ENCODE peak calls at places on chromosomes 3 and 15, in six cellular contexts. One of them, this sample, is unnamed. For H3K4me1, the result is how much of the 10 kb centered on the place peaks cover.

GRCh38 chr3:2024713-2025112 is 74.0 kb upstream of the CNTN4 start:
- DNase-seq in cardiac muscle cell: no peak
- DNase-seq in PC-3: no peak
- DNase-seq in psoas muscle: no peak
- DNase-seq in IMR-90: no peak
- DNase-seq in heart right ventricle: no peak
- DNase-seq in this sample: no peak

GRCh38 chr15:36880226-36880912 is 220.0 kb downstream of the MEIS2 start:
- DNase-seq in cardiac muscle cell: no peak
- DNase-seq in PC-3: no peak
- DNase-seq in psoas muscle: no peak
- DNase-seq in IMR-90: no peak
- DNase-seq in heart right ventricle: no peak
- DNase-seq in this sample: no peak

GRCh38 chr15:90230071-90230494 is 3.7 kb downstream of the CIB1 start:
- DNase-seq in cardiac muscle cell: no peak
- DNase-seq in PC-3: no peak
- DNase-seq in psoas muscle: peak
- DNase-seq in IMR-90: no peak
- DNase-seq in heart right ventricle: peak
- DNase-seq in this sample: no peak

GRCh38 chr3:104396974-104397669 is 969.6 kb upstream of the ALCAM start:
- DNase-seq in cardiac muscle cell: peak
- DNase-seq in PC-3: peak
- DNase-seq in psoas muscle: no peak
- DNase-seq in IMR-90: peak
- DNase-seq in heart right ventricle: no peak
- DNase-seq in this sample: no peak

GRCh38 chr3:159786489-159787181 is 202.0 kb upstream of the IL12A start:
- DNase-seq in cardiac muscle cell: no peak
- DNase-seq in PC-3: no peak
- DNase-seq in psoas muscle: no peak
- DNase-seq in IMR-90: no peak
- DNase-seq in heart right ventricle: no peak
- DNase-seq in this sample: no peak

GRCh38 chr3:133440652-133441051 is 40.8 kb downstream of the BFSP2 start:
- DNase-seq in cardiac muscle cell: no peak
- DNase-seq in PC-3: no peak
- DNase-seq in psoas muscle: no peak
- DNase-seq in IMR-90: peak
- DNase-seq in heart right ventricle: no peak
- DNase-seq in this sample: no peak

GRCh38 chr3:32758375-32758753 is 59.4 kb upstream of the TRIM71 start:
- DNase-seq in cardiac muscle cell: peak
- DNase-seq in PC-3: peak
- DNase-seq in psoas muscle: no peak
- DNase-seq in IMR-90: peak
- DNase-seq in heart right ventricle: no peak
- DNase-seq in this sample: no peak

GRCh38 chr15:99702895-99703602 is 30.2 kb downstream of the LYSMD4 start:
- DNase-seq in cardiac muscle cell: peak
- DNase-seq in PC-3: no peak
- DNase-seq in psoas muscle: no peak
- DNase-seq in IMR-90: peak
- DNase-seq in heart right ventricle: no peak
- DNase-seq in this sample: no peak

GRCh38 chr3:3200632-3201212 is 21.2 kb upstream of the CRBN start:
- DNase-seq in cardiac muscle cell: peak
- DNase-seq in PC-3: peak
- DNase-seq in psoas muscle: no peak
- DNase-seq in IMR-90: peak
- DNase-seq in heart right ventricle: peak
- DNase-seq in this sample: peak

GRCh38 chr3:112654979-112655378 is 14.0 kb upstream of the CCDC80 start:
- DNase-seq in cardiac muscle cell: peak
- DNase-seq in PC-3: no peak
- DNase-seq in psoas muscle: no peak
- DNase-seq in IMR-90: no peak
- DNase-seq in heart right ventricle: no peak
- DNase-seq in this sample: no peak

GRCh38 chr3:52202384-52203077 is 4.6 kb downstream of the ALAS1 start:
- DNase-seq in cardiac muscle cell: no peak
- DNase-seq in PC-3: no peak
- DNase-seq in psoas muscle: no peak
- DNase-seq in IMR-90: no peak
- DNase-seq in heart right ventricle: no peak
- DNase-seq in this sample: no peak

GRCh38 chr15:33234019-33234418 is 39.5 kb upstream of the FMN1 start:
- DNase-seq in cardiac muscle cell: peak
- DNase-seq in PC-3: peak
- DNase-seq in psoas muscle: no peak
- DNase-seq in IMR-90: peak
- DNase-seq in heart right ventricle: no peak
- DNase-seq in this sample: peak

GRCh38 chr3:182690163-182690562 is 103.1 kb upstream of the ATP11B start:
- DNase-seq in cardiac muscle cell: no peak
- DNase-seq in PC-3: no peak
- DNase-seq in psoas muscle: no peak
- DNase-seq in IMR-90: no peak
- DNase-seq in heart right ventricle: no peak
- DNase-seq in this sample: no peak

GRCh38 chr3:111012388-111013248 is 59.0 kb upstream of the NECTIN3 start:
- DNase-seq in cardiac muscle cell: peak
- DNase-seq in PC-3: peak
- DNase-seq in psoas muscle: no peak
- DNase-seq in IMR-90: no peak
- DNase-seq in heart right ventricle: no peak
- DNase-seq in this sample: peak

GRCh38 chr3:123423806-123424205 is 25.1 kb downstream of the ADCY5 start:
- DNase-seq in cardiac muscle cell: no peak
- DNase-seq in PC-3: no peak
- DNase-seq in psoas muscle: no peak
- DNase-seq in IMR-90: no peak
- DNase-seq in heart right ventricle: no peak
- DNase-seq in this sample: no peak

GRCh38 chr3:194569252-194569651 is 64.0 kb downstream of the TMEM44 start:
- DNase-seq in cardiac muscle cell: no peak
- DNase-seq in PC-3: no peak
- DNase-seq in psoas muscle: no peak
- DNase-seq in IMR-90: no peak
- DNase-seq in heart right ventricle: no peak
- DNase-seq in this sample: no peak

GRCh38 chr3:6799264-6799915 is 61.5 kb upstream of the GRM7 start:
- DNase-seq in cardiac muscle cell: peak
- DNase-seq in PC-3: peak
- DNase-seq in psoas muscle: no peak
- DNase-seq in IMR-90: no peak
- DNase-seq in heart right ventricle: peak
- DNase-seq in this sample: peak

GRCh38 chr3:50364573-50365079 is 5.3 kb upstream of the TMEM115 start:
- DNase-seq in cardiac muscle cell: no peak
- DNase-seq in PC-3: no peak
- DNase-seq in psoas muscle: no peak
- DNase-seq in IMR-90: no peak
- DNase-seq in heart right ventricle: no peak
- DNase-seq in this sample: no peak

GRCh38 chr3:71055602-71056001 is 527.9 kb downstream of the FOXP1 start:
- DNase-seq in cardiac muscle cell: peak
- DNase-seq in PC-3: peak
- DNase-seq in psoas muscle: no peak
- DNase-seq in IMR-90: peak
- DNase-seq in heart right ventricle: no peak
- DNase-seq in this sample: no peak

GRCh38 chr15:50906954-50907865 is 1.3 kb upstream of the AP4E1 start:
- DNase-seq in cardiac muscle cell: no peak
- DNase-seq in PC-3: peak
- DNase-seq in psoas muscle: no peak
- DNase-seq in IMR-90: peak
- DNase-seq in heart right ventricle: no peak
- DNase-seq in this sample: peak

GRCh38 chr15:36609793-36610192 is 30.4 kb downstream of the CDIN1 start:
- DNase-seq in cardiac muscle cell: no peak
- DNase-seq in PC-3: no peak
- DNase-seq in psoas muscle: no peak
- DNase-seq in IMR-90: no peak
- DNase-seq in heart right ventricle: no peak
- DNase-seq in this sample: no peak

GRCh38 chr3:46629571-46630517 is 17.5 kb downstream of the FAM240A start:
- DNase-seq in cardiac muscle cell: peak
- DNase-seq in PC-3: peak
- DNase-seq in psoas muscle: peak
- DNase-seq in IMR-90: peak
- DNase-seq in heart right ventricle: peak
- DNase-seq in this sample: no peak

GRCh38 chr3:17081520-17081919 is 196.8 kb downstream of the PLCL2 start:
- DNase-seq in cardiac muscle cell: no peak
- DNase-seq in PC-3: no peak
- DNase-seq in psoas muscle: no peak
- DNase-seq in IMR-90: no peak
- DNase-seq in heart right ventricle: no peak
- DNase-seq in this sample: no peak

GRCh38 chr15:94135748-94136147 is 95.6 kb upstream of the MCTP2 start:
- DNase-seq in cardiac muscle cell: no peak
- DNase-seq in PC-3: peak
- DNase-seq in psoas muscle: no peak
- DNase-seq in IMR-90: no peak
- DNase-seq in heart right ventricle: no peak
- DNase-seq in this sample: no peak

GRCh38 chr3:99330281-99330680 is 308.1 kb upstream of the COL8A1 start:
- DNase-seq in cardiac muscle cell: peak
- DNase-seq in PC-3: peak
- DNase-seq in psoas muscle: no peak
- DNase-seq in IMR-90: peak
- DNase-seq in heart right ventricle: no peak
- DNase-seq in this sample: no peak

DNA sequence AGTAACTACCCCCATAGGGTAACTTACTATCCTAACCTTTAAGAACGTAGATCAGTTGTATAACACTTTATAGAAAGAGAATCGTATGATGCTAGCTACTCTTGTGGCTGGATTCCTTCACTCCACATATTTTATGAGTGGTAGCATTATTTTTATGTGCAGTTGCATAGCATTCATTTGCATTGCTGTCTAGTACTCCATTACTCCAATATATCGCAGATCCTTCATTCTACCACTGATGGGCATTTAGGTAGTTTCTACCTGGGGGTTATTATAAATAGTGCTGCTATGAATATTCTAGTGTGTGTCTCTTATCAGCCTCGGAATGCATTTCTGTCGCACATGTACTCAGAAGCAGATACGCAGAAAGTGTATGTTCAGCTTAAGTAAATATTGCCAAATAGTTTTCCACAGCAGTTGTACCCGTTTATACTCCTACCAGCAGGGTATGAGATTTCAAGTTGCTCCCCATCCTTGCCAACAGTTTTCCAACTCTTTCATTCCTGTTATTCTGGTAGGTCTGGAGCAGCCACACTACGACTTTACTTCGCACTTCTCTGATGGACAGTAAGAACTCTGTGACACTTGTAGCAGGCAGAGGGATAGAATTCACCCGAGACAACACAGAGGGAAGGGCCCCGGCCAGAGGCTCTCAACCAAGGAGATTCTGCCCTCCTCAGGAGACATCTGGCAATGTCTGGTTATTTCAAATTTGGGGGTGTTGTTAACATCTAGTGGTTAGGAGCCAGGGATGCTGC is 9.8 kb upstream of the VGLL4 start:
- DNase-seq in cardiac muscle cell: no peak
- DNase-seq in PC-3: no peak
- DNase-seq in psoas muscle: no peak
- DNase-seq in IMR-90: no peak
- DNase-seq in heart right ventricle: no peak
- DNase-seq in this sample: peak
- TF ChIP-seq CTCF in cardiac muscle cell: no peak
- TF ChIP-seq CTCF in PC-3: peak
- TF ChIP-seq CTCF in psoas muscle: peak
- TF ChIP-seq CTCF in IMR-90: no peak
- TF ChIP-seq CTCF in heart right ventricle: no peak
- TF ChIP-seq CTCF in this sample: no peak

DNA sequence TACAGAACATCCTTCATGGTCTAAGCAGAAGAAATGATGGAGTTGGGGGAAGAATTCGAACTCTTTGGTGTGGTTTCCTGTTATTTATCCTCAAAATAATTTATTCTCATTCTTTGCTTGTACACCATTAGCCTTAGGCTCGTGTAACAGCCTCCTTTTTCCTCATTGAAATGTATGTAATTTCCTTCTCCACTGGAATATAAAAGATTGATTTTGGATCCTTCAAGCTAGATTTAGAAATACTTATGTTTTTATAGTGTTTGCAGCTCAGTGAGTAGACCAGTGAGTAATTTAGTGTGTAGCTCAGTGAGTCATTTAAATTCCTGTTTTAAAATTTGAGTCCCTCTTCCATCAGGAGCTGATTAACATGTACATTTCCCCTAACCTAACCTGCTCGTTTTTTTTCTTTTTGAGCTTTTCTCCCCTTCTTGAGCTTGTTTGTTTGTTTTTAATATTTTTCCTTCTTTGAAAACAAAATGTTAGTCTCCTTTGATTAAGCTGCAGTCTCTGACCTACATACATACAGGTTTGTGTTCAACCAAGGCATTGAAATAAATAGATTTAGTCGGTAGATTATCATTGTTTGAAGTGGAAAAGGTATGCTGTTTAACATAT is 5.6 kb downstream of the USP3 start:
- DNase-seq in cardiac muscle cell: peak
- DNase-seq in PC-3: peak
- DNase-seq in psoas muscle: no peak
- DNase-seq in IMR-90: peak
- DNase-seq in heart right ventricle: no peak
- DNase-seq in this sample: no peak
- H3K4me1 ChIP-seq in cardiac muscle cell: under half
- H3K4me1 ChIP-seq in PC-3: half or more
- H3K4me1 ChIP-seq in psoas muscle: half or more
- H3K4me1 ChIP-seq in IMR-90: under half
- H3K4me1 ChIP-seq in heart right ventricle: half or more
- H3K4me1 ChIP-seq in this sample: under half

GRCh38 chr15:59562787-59563186 is 48.8 kb upstream of the GCNT3 start:
- DNase-seq in cardiac muscle cell: no peak
- DNase-seq in PC-3: no peak
- DNase-seq in psoas muscle: no peak
- DNase-seq in IMR-90: no peak
- DNase-seq in heart right ventricle: no peak
- DNase-seq in this sample: no peak
- TF ChIP-seq CTCF in cardiac muscle cell: peak
- TF ChIP-seq CTCF in PC-3: peak
- TF ChIP-seq CTCF in psoas muscle: no peak
- TF ChIP-seq CTCF in IMR-90: peak
- TF ChIP-seq CTCF in heart right ventricle: no peak
- TF ChIP-seq CTCF in this sample: no peak

DNA sequence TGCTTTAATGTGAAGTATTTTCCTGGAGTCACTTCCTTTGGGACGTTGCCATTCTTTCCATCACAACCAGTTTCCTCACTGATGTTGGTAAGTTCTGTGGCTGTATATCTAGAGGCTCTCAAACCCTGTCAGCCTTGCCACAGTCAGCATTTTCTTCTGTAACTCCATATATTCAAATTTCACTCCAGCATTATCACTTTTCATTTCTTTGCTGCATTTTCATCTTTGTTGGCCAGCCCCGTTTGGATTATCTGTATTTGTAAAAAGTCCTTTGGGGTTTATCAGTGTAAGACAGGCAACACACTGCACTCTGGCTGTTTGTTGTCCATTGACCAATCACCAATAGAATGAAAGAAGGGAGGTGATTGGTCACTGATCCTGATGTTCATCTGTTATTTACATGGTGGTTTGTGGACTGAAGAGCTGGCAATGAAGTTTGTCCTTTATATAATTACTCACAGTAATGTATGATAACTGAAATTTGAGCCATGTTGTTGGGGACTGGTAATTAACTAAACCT is 20.3 kb downstream of the GMPS start:
- DNase-seq in cardiac muscle cell: peak
- DNase-seq in PC-3: peak
- DNase-seq in psoas muscle: no peak
- DNase-seq in IMR-90: peak
- DNase-seq in heart right ventricle: peak
- DNase-seq in this sample: no peak
- H3K4me1 ChIP-seq in cardiac muscle cell: under half
- H3K4me1 ChIP-seq in PC-3: under half
- H3K4me1 ChIP-seq in psoas muscle: under half
- H3K4me1 ChIP-seq in IMR-90: under half
- H3K4me1 ChIP-seq in heart right ventricle: under half
- H3K4me1 ChIP-seq in this sample: under half